ENCODE peak calls at places on chromosomes 3 and 15, in six cellular contexts. E is GM04504; T is endothelial cell; F is CD8-positive, alpha-beta T cell; J is RCC 7860; S is neural crest cell. Z is an unnamed sample.

GRCh38 chr3:174439621-174440349 is 419.3 kb upstream of the NAALADL2 start:
- DNase-seq in T (peak; percentile 4), J (peak; percentile 60), F (no peak), S (no peak), E (peak; percentile 99), Z (no peak)

GRCh38 chr3:126487151-126487771 is 11.6 kb upstream of the ZXDC start:
- DNase-seq in F (no peak), T (peak; percentile 54), E (no peak), J (peak; percentile 4), S (no peak), Z (no peak)

GRCh38 chr15:78368115-78368514 is 28.0 kb downstream of the CRABP1 start:
- DNase-seq in J (no peak), E (no peak), T (no peak), S (no peak), F (no peak), Z (no peak)

GRCh38 chr15:73375755-73376305 is 7.1 kb upstream of the HCN4 start:
- DNase-seq in F (no peak), T (no peak), E (no peak), S (no peak), J (no peak), Z (no peak)

GRCh38 chr3:19254784-19255338 is 106.6 kb downstream of the KCNH8 start:
- DNase-seq in E (no peak), J (no peak), T (no peak), F (no peak), S (no peak), Z (no peak)

GRCh38 chr15:63909819-63910437 is 76.2 kb upstream of the HERC1 start:
- DNase-seq in S (no peak), T (no peak), J (no peak), E (peak; percentile 75), F (no peak), Z (no peak)

GRCh38 chr3:49133226-49133951 is 539 bp upstream of the LAMB2 start:
- DNase-seq in S (peak; percentile 69), E (peak; percentile 86), J (peak; percentile 72), T (peak; percentile 79), F (no peak), Z (no peak)

GRCh38 chr15:30885814-30886213 is 17.9 kb upstream of the FAN1 start:
- DNase-seq in S (no peak), J (no peak), F (no peak), T (peak; percentile 46), E (no peak), Z (no peak)

GRCh38 chr15:101526442-101526841 is 36.9 kb upstream of the PCSK6 start:
- DNase-seq in T (no peak), S (no peak), F (no peak), E (no peak), J (no peak), Z (no peak)

GRCh38 chr15:28075482-28076029 is 23.6 kb downstream of the OCA2 start:
- DNase-seq in E (no peak), S (no peak), J (no peak), F (no peak), T (no peak), Z (no peak)

GRCh38 chr3:109155828-109156227 is 19.3 kb downstream of the C3orf85 start:
- DNase-seq in J (peak; percentile 40), E (no peak), S (no peak), F (no peak), T (no peak), Z (no peak)

GRCh38 chr3:38582941-38583645 is 66.4 kb downstream of the SCN5A start:
- DNase-seq in T (no peak), F (no peak), S (no peak), E (no peak), J (no peak), Z (no peak)

GRCh38 chr15:80638553-80639167 is 56.5 kb upstream of the ABHD17C start:
- DNase-seq in T (no peak), J (no peak), S (no peak), F (no peak), E (no peak), Z (no peak)

GRCh38 chr3:71031914-71032521 is 551.5 kb downstream of the FOXP1 start:
- DNase-seq in S (no peak), E (no peak), J (no peak), F (no peak), T (no peak), Z (no peak)

GRCh38 chr15:29819979-29820801 is 2.1 kb downstream of the TJP1 start:
- DNase-seq in E (no peak), F (no peak), T (no peak), S (no peak), J (no peak), Z (no peak)